ENCODE peak calls at places on chromosomes 5 and 9, in eight cellular contexts. E, W, U, C, M, T, J and D are unnamed samples. For H3K36me3 and H3K4me1, the result is how much of the 10 kb centered on the place peaks cover.

GRCh38 chr5:132510076-132510475 is 19.5 kb upstream of the IRF1 start:
- DNase-seq in E (no peak), W (no peak), U (no peak), C (no peak), M (no peak), T (no peak), J (no peak), D (no peak)

GRCh38 chr5:35212006-35212982 is 18.0 kb downstream of the PRLR start:
- DNase-seq in E (no peak), W (no peak), U (no peak), C (no peak), M (no peak), T (no peak), J (no peak), D (no peak)

GRCh38 chr9:21527579-21527978 is 45.5 kb upstream of the IFNE start:
- DNase-seq in E (no peak), W (no peak), U (no peak), C (no peak), M (peak), T (no peak), J (no peak), D (no peak)

GRCh38 chr9:16515879-16516289 is 354.6 kb downstream of the BNC2 start:
- DNase-seq in E (no peak), W (no peak), U (no peak), C (no peak), M (no peak), T (no peak), J (peak), D (no peak)

GRCh38 chr5:92998456-92998855 is 582.6 kb downstream of the NR2F1-AS1 start:
- DNase-seq in E (no peak), W (no peak), U (no peak), C (no peak), M (no peak), T (no peak), J (no peak), D (no peak)

GRCh38 chr5:107950774-107951173 is 280.0 kb upstream of the EFNA5 start:
- DNase-seq in E (no peak), W (no peak), U (no peak), C (no peak), M (no peak), T (no peak), J (no peak), D (no peak)

GRCh38 chr9:120387257-120387999 is 192.5 kb downstream of the CDK5RAP2 start:
- DNase-seq in E (no peak), W (no peak), U (no peak), C (no peak), M (no peak), T (no peak), J (no peak), D (no peak)

GRCh38 chr9:110939573-110939972 is 98.7 kb downstream of the LPAR1 start:
- DNase-seq in E (no peak), W (no peak), U (no peak), C (no peak), M (no peak), T (no peak), J (no peak), D (no peak)

GRCh38 chr5:16245956-16246355 is 66.4 kb upstream of the MARCHF11 start:
- DNase-seq in E (no peak), W (no peak), U (no peak), C (no peak), M (no peak), T (no peak), J (no peak), D (no peak)

GRCh38 chr5:10454591-10455272 is 13.1 kb downstream of the ROPN1L start:
- DNase-seq in E (no peak), W (no peak), U (no peak), C (no peak), M (no peak), T (no peak), J (no peak), D (no peak)

GRCh38 chr9:132042324-132042723 is 37.3 kb downstream of the MED27 start:
- DNase-seq in E (no peak), W (no peak), U (no peak), C (no peak), M (no peak), T (no peak), J (no peak), D (no peak)

GRCh38 chr5:95519681-95520080 is 35.1 kb downstream of the SKIC3 start:
- DNase-seq in E (no peak), W (no peak), U (no peak), C (no peak), M (no peak), T (no peak), J (no peak), D (no peak)

GRCh38 chr9:6219040-6219439 is 3.4 kb downstream of the IL33 start:
- DNase-seq in E (no peak), W (no peak), U (no peak), C (no peak), M (no peak), T (no peak), J (no peak), D (no peak)

GRCh38 chr9:128249558-128249913 is 26.3 kb downstream of the GOLGA2 start:
- DNase-seq in E (no peak), W (no peak), U (no peak), C (no peak), M (no peak), T (no peak), J (no peak), D (no peak)

GRCh38 chr9:18427691-18428090 is 46.3 kb upstream of the ADAMTSL1 start:
- DNase-seq in E (no peak), W (no peak), U (no peak), C (no peak), M (no peak), T (no peak), J (no peak), D (no peak)

GRCh38 chr5:177483994-177484901 is 10.8 kb upstream of the DBN1 start:
- DNase-seq in E (no peak), W (peak), U (no peak), C (no peak), M (no peak), T (no peak), J (no peak), D (no peak)

GRCh38 chr9:137027369-137028012 is 546 bp downstream of the ABCA2 start:
- DNase-seq in E (no peak), W (no peak), U (no peak), C (no peak), M (no peak), T (no peak), J (peak), D (no peak)

GRCh38 chr5:173293817-173294672 is 34.2 kb downstream of the STC2 start:
- DNase-seq in E (peak), W (peak), U (peak), C (peak), M (no peak), T (peak), J (peak), D (peak)

GRCh38 chr9:135343733-135344522 is 135.7 kb upstream of the PPP1R26 start:
- DNase-seq in E (no peak), W (peak), U (peak), C (peak), M (peak), T (peak), J (peak), D (peak)

GRCh38 chr9:14311940-14312572 is 1.9 kb downstream of the NFIB start:
- DNase-seq in E (no peak), W (no peak), U (no peak), C (no peak), M (no peak), T (no peak), J (no peak), D (no peak)

DNA sequence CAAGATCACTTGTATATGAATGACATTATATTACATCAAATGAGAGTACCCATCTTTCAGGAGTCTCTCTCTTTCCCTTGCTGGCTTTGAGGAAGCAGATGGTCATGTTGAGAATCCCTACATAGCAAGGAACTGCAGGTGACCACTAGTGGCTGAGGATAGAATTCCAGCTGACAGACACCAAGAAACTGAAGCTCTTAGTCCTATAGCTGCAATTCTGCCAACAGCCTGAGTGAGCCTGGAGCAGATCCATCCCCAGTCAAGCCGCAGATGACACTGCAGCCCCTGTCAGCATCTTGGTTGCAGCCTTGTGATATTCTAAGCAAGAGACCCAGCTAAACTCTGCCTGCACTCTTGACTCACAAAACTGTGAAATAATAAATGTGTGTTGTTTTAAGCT is 531.5 kb downstream of the CSNK1G3 start:
- DNase-seq in E (no peak), W (no peak), U (no peak), C (no peak), M (no peak), T (no peak), J (peak), D (no peak)
- TF ChIP-seq CTCF in E (no peak), W (no peak), U (no peak), C (no peak), M (no peak), T (no peak), J (peak), D (no peak)

GRCh38 chr9:124328285-124328684 is 70.5 kb downstream of the NEK6 start:
- DNase-seq in E (no peak), W (no peak), U (no peak), C (no peak), M (peak), T (no peak), J (no peak), D (no peak)

GRCh38 chr9:124327488-124327887 is 69.7 kb downstream of the NEK6 start:
- DNase-seq in E (no peak), W (no peak), U (no peak), C (no peak), M (peak), T (no peak), J (no peak), D (no peak)

GRCh38 chr9:124323904-124324303 is 66.2 kb downstream of the NEK6 start:
- DNase-seq in E (no peak), W (no peak), U (no peak), C (no peak), M (no peak), T (no peak), J (no peak), D (no peak)

GRCh38 chr9:124326378-124326777 is 68.6 kb downstream of the NEK6 start:
- DNase-seq in E (no peak), W (no peak), U (no peak), C (no peak), M (peak), T (no peak), J (no peak), D (no peak)

GRCh38 chr9:124325816-124326215 is 68.1 kb downstream of the NEK6 start:
- DNase-seq in E (no peak), W (no peak), U (no peak), C (no peak), M (no peak), T (no peak), J (no peak), D (peak)
- H3K36me3 ChIP-seq in E (half or more), W (under half), U (under half), C (under half), M (half or more), T (under half), J (under half), D (half or more)

GRCh38 chr5:141840826-141841360 is 37.3 kb downstream of the PCDH1 start:
- DNase-seq in E (no peak), W (no peak), U (no peak), C (no peak), M (no peak), T (no peak), J (peak), D (no peak)
- H3K4me1 ChIP-seq in E (under half), W (under half), U (under half), C (under half), M (half or more), T (under half), J (under half), D (under half)

DNA sequence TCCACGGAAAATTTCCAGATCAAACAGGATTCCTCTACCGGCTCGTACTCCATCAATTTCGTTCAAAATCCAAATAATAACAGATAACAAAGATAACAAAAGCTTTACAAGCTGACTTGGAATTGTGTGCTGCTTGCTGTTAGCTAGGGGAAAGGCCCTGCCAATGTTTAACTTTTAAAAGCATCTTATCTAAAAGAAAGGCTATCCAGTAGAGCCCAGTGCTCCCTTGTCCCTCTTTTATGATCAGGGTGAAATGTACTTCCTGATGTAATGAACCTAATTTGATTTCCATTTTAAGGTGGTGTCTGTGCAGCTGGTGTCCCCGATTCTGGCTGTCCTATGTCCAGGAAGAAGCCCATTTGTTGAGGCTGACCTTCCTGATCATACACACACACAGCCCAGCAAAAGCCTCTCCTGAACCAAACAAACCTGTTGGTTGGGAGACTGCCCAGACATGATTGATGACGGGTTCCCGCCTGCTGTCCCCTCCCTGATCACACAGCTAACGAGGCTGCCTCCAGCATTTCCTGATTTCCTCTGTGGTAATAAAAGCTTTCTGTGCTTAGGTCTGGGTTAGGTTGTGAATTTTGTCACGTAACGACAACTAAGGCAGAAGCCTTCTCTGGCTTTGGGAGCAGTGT is 54.2 kb downstream of the PWWP2A start:
- DNase-seq in E (no peak), W (no peak), U (peak), C (peak), M (no peak), T (no peak), J (peak), D (no peak)
- TF ChIP-seq CTCF in E (no peak), W (no peak), U (no peak), C (no peak), M (no peak), T (no peak), J (no peak), D (no peak)

DNA sequence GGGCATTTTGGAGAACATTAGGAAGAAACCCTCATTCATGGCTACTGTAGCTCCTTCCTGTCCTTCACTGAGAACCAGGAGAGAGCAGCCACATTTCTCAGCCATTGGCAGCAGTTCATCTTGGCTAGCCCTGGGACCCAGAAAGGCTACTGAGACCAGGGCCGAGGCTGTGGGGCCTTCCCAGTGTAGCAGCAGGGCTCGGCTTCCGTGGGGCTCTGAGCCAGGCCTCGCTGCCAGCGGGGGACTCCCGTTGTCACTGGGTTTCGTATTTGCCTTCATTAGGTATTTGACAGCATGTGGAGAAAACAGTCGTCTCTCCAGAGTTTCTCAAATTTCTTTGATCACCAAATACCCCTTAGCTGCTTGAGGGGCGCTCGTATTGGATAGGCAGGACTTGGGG is 37.3 kb upstream of the PRDM12 start:
- DNase-seq in E (no peak), W (no peak), U (no peak), C (peak), M (no peak), T (no peak), J (no peak), D (no peak)
- H3K36me3 ChIP-seq in E (half or more), W (half or more), U (under half), C (under half), M (half or more), T (under half), J (half or more), D (half or more)